ENCODE peak calls at places on chromosomes 12 and 14, in nine cellular contexts. P, U, C, I, F, N, H, S and D are unnamed samples.

GRCh38 chr14:77313374-77313773 is 7.3 kb downstream of the POMT2 start:
- DNase-seq in P (no peak), U (no peak), C (no peak), I (no peak), F (no peak), N (no peak), H (no peak), S (no peak), D (no peak)

GRCh38 chr12:1972856-1973317 is 31.4 kb downstream of the DCP1B start:
- DNase-seq in P (no peak), U (peak), C (peak), I (peak), F (no peak), N (no peak), H (no peak), S (no peak), D (no peak)

GRCh38 chr12:104975621-104976343 is 10.3 kb upstream of the NOPCHAP1 start:
- DNase-seq in P (no peak), U (peak), C (no peak), I (no peak), F (no peak), N (no peak), H (no peak), S (no peak), D (no peak)

GRCh38 chr14:29937116-29937515 is 9.5 kb upstream of the PRKD1 start:
- DNase-seq in P (no peak), U (peak), C (no peak), I (no peak), F (no peak), N (no peak), H (no peak), S (no peak), D (no peak)

GRCh38 chr12:4829161-4829792 is 80.4 kb upstream of the KCNA1 start:
- DNase-seq in P (no peak), U (no peak), C (no peak), I (no peak), F (peak), N (no peak), H (no peak), S (no peak), D (no peak)

GRCh38 chr12:102426599-102427541 is 53.5 kb downstream of the IGF1 start:
- DNase-seq in P (no peak), U (peak), C (no peak), I (no peak), F (no peak), N (no peak), H (no peak), S (no peak), D (no peak)

GRCh38 chr14:58824106-58824505 is 186.3 kb downstream of the DACT1 start:
- DNase-seq in P (no peak), U (peak), C (no peak), I (no peak), F (no peak), N (no peak), H (no peak), S (no peak), D (no peak)

GRCh38 chr12:26800347-26800746 is 32.6 kb downstream of the ITPR2 start:
- DNase-seq in P (no peak), U (no peak), C (no peak), I (no peak), F (no peak), N (no peak), H (no peak), S (no peak), D (no peak)

GRCh38 chr14:106556665-106557289 is 1030.4 kb downstream of the TMEM121 start:
- DNase-seq in P (no peak), U (no peak), C (peak), I (no peak), F (no peak), N (no peak), H (peak), S (no peak), D (peak)

GRCh38 chr12:109999649-109999971 is 380 bp downstream of the ANKRD13A start:
- DNase-seq in P (no peak), U (no peak), C (no peak), I (no peak), F (no peak), N (peak), H (peak), S (no peak), D (no peak)

GRCh38 chr14:99809864-99810854 is 16.9 kb downstream of the EML1 start:
- DNase-seq in P (peak), U (no peak), C (no peak), I (no peak), F (no peak), N (no peak), H (peak), S (no peak), D (no peak)

GRCh38 chr12:2003676-2004112 is 563 bp downstream of the DCP1B start:
- DNase-seq in P (no peak), U (peak), C (no peak), I (no peak), F (no peak), N (no peak), H (no peak), S (no peak), D (no peak)

GRCh38 chr12:71710276-71711125 is 24.6 kb downstream of the TMEM19 start:
- DNase-seq in P (no peak), U (peak), C (no peak), I (peak), F (no peak), N (no peak), H (no peak), S (no peak), D (peak)

GRCh38 chr14:71400821-71401447 is 493.7 kb downstream of the PCNX1 start:
- DNase-seq in P (no peak), U (peak), C (no peak), I (peak), F (no peak), N (no peak), H (no peak), S (no peak), D (no peak)

GRCh38 chr12:21234395-21234794 is 100.3 kb downstream of the SLCO1A2 start:
- DNase-seq in P (no peak), U (no peak), C (no peak), I (no peak), F (no peak), N (no peak), H (no peak), S (no peak), D (no peak)

GRCh38 chr12:121767525-121768016 is 25.9 kb downstream of the RHOF start:
- DNase-seq in P (no peak), U (peak), C (no peak), I (no peak), F (no peak), N (no peak), H (no peak), S (no peak), D (no peak)

GRCh38 chr12:7017870-7018349 is 366 bp downstream of the LPCAT3 start:
- DNase-seq in P (no peak), U (peak), C (peak), I (no peak), F (no peak), N (no peak), H (no peak), S (no peak), D (peak)

GRCh38 chr12:55927588-55928502 is at the start of gene PYM1:
- DNase-seq in P (peak), U (peak), C (peak), I (peak), F (peak), N (peak), H (peak), S (peak), D (peak)
- TF ChIP-seq POLR2A in P (no peak), U (no peak), C (peak), I (peak), F (peak), N (peak), H (peak), S (peak), D (peak)

GRCh38 chr14:102304611-102305506 is at the start of gene MOK:
- DNase-seq in P (peak), U (peak), C (peak), I (peak), F (peak), N (peak), H (peak), S (peak), D (peak)
- TF ChIP-seq POLR2A in P (no peak), U (peak), C (peak), I (no peak), F (no peak), N (peak), H (peak), S (peak), D (no peak)

DNA sequence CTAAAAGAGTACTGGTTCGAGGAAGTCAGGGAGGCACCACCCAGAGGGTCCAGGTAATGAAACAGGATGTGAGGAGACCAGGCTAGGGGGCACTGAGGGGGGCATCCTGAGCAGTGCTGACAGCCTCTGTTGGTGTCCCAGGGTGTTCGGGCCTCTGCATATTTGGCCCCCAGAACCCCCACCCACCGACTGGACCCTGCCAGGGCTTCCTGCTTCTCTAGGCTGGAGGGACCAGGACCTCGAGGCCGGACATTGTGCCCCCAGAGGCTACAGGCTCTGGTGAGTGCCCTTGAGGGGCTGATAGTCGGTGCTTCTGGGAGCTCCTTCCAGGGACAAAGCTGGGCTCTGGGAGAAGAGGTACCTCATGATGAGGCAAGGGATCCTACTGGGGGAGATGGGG is 2.6 kb downstream of the TROAP start:
- DNase-seq in P (no peak), U (no peak), C (no peak), I (no peak), F (no peak), N (no peak), H (no peak), S (no peak), D (no peak)
- TF ChIP-seq POLR2A in P (no peak), U (no peak), C (no peak), I (no peak), F (no peak), N (no peak), H (no peak), S (no peak), D (no peak)

DNA sequence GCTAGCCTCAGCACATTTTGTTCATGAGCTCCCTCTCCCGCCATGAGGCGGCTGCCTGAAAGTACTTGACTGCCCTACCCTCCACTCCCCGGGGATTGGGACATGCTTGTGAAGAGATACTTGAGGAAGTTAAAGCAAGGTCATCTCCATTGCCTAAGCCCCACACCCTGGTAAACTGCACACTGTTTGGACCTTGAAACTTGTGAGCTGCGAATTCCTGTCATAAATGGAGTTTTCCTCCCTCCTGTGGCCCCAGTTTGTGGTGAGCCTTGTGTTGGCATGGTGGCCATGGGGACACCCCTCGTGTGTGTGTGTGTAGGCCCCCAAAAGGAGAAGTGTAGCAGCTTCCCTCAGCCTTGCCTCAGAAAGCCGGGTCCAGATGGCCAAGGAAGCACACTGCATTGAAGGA is 395.5 kb downstream of the ZFP36L1 start:
- DNase-seq in P (peak), U (no peak), C (peak), I (no peak), F (no peak), N (peak), H (peak), S (peak), D (no peak)
- TF ChIP-seq POLR2A in P (no peak), U (no peak), C (peak), I (no peak), F (no peak), N (no peak), H (no peak), S (no peak), D (no peak)

GRCh38 chr14:73757876-73758391 is 43.8 kb upstream of the PNMA1 start:
- DNase-seq in P (peak), U (no peak), C (no peak), I (no peak), F (no peak), N (no peak), H (no peak), S (no peak), D (no peak)
- TF ChIP-seq POLR2A in P (no peak), U (no peak), C (no peak), I (no peak), F (no peak), N (no peak), H (no peak), S (no peak), D (no peak)

DNA sequence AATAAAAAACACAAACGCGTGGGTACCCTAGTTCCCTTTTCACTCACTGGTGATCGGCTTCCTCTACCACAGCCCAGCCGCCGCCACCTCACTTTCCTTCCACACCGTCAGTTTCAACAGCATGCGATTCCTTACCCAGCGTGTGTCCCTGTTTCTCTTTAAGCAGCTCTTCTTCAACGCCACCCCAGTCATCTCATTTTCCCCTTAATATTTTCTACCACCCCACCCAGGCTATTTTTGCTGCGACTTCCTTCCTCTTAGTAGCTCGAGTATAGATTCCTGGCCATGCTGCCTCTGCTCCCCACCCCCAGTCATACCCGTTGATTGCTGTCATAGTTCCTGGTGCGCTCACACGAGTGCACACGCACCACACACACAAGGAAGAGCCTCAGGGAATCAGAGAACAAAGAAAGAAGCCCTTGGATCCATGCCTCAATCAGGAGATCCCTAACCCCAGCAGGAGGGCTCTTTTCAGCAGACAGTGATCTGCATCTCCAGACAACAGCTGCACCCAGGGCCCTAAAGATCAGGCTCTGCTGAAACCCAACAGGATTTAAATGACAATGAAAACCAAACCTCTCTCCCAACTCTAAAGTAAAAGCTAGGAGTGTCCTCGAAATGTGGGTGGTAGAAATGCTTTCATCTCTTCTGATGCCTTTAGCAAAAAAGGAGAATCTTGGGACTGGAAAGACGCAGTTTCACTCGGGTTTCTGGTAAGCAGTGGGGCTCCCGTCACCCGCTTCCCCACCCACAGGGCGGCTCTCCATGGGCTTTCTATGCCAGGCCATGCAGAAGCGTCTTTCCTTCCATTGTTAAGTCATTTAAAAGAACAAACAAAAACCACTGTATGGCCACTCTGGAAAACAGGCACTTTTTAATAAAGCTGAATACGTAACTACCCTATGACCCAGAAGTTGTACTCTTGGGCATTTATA is 23.8 kb downstream of the VPS37B start:
- DNase-seq in P (peak), U (peak), C (peak), I (peak), F (peak), N (no peak), H (peak), S (peak), D (no peak)
- TF ChIP-seq POLR2A in P (no peak), U (no peak), C (peak), I (no peak), F (no peak), N (no peak), H (peak), S (no peak), D (no peak)